ENCODE peak calls at places on chromosomes 3 and 15, in four cellular contexts. L is mammary epithelial cell, Q is PC-3, B is HepG2. J is an unnamed sample. For H3K36me3, the result is how much of the 10 kb centered on the place peaks cover.

GRCh38 chr15:62455441-62455921 is 290.4 kb upstream of the C2CD4B start:
- DNase-seq in L (no peak), B (no peak), Q (peak), J (no peak)

GRCh38 chr3:25448750-25449684 is 21.0 kb downstream of the RARB start:
- DNase-seq in Q (no peak), L (peak), B (peak), J (peak)

GRCh38 chr15:76169013-76169412 is 109.2 kb downstream of the TMEM266 start:
- DNase-seq in L (peak), Q (no peak), B (no peak), J (peak)

GRCh38 chr3:138125548-138126221 is 6.5 kb downstream of the A4GNT start:
- DNase-seq in L (peak), Q (no peak), B (no peak), J (no peak)

GRCh38 chr15:70863450-70864218 is 9.7 kb upstream of the LARP6 start:
- DNase-seq in Q (peak), B (peak), L (peak), J (no peak)

GRCh38 chr3:49415931-49416601 is 3.8 kb downstream of the TCTA start:
- DNase-seq in Q (no peak), B (no peak), L (no peak), J (no peak)

GRCh38 chr3:13072239-13073041 is 789 bp downstream of the IQSEC1 start:
- DNase-seq in B (no peak), Q (no peak), L (peak), J (peak)

GRCh38 chr3:38536686-38537085 is 40.5 kb downstream of the EXOG start:
- DNase-seq in L (no peak), B (no peak), Q (no peak), J (no peak)

GRCh38 chr15:88894819-88895767 is at the start of gene HAPLN3:
- DNase-seq in L (peak), B (no peak), Q (no peak), J (peak)

GRCh38 chr3:30245805-30246622 is 360.4 kb upstream of the TGFBR2 start:
- DNase-seq in B (no peak), L (no peak), Q (no peak), J (no peak)

GRCh38 chr3:45425237-45425933 is 37.0 kb downstream of the LARS2 start:
- DNase-seq in B (no peak), Q (no peak), L (no peak), J (no peak)

GRCh38 chr3:122793568-122794416 is at the start of gene HSPBAP1:
- DNase-seq in B (peak), Q (peak), L (peak), J (peak)

GRCh38 chr3:195236076-195236798 is 34.7 kb downstream of the XXYLT1 start:
- DNase-seq in Q (no peak), L (no peak), B (no peak), J (peak)

GRCh38 chr3:13655074-13655913 is 106.4 kb downstream of the FBLN2 start:
- DNase-seq in Q (peak), L (no peak), B (no peak), J (peak)

GRCh38 chr15:50854594-50855490 is 53.6 kb upstream of the AP4E1 start:
- DNase-seq in Q (no peak), B (peak), L (peak), J (no peak)

GRCh38 chr15:92636401-92636949 is 19.1 kb downstream of the FAM174B start:
- DNase-seq in L (no peak), Q (no peak), B (no peak), J (no peak)

GRCh38 chr15:74443100-74443909 is 9.5 kb upstream of the SEMA7A start:
- DNase-seq in B (peak), L (no peak), Q (no peak), J (no peak)

GRCh38 chr3:5389057-5389456 is 201.6 kb downstream of the EDEM1 start:
- DNase-seq in Q (peak), B (peak), L (peak), J (no peak)

GRCh38 chr3:37736632-37737031 is 125.0 kb upstream of the CTDSPL start:
- DNase-seq in Q (no peak), L (no peak), B (no peak), J (no peak)

GRCh38 chr3:188233320-188233719 is 79.4 kb downstream of the LPP start:
- DNase-seq in Q (peak), L (peak), B (no peak), J (no peak)

GRCh38 chr3:39052613-39053012 is 797 bp downstream of the WDR48 start:
- DNase-seq in L (no peak), Q (peak), B (no peak), J (no peak)

GRCh38 chr15:93173369-93173768 is 84.4 kb upstream of the RGMA start:
- DNase-seq in B (no peak), Q (peak), L (peak), J (peak)

DNA sequence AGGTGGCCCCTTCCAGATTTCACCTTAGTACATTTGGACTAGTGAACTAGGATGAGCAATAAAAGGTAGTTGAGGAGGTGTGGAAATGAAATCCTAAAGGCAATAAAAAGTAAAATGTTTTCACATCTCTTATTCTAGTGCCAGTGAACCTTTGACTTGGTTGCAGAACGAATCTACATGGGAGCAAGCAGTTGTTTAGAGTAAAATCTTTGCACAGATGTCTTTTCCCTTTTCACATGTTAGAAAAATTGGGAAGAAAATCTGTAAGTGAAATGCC is 63.9 kb downstream of the AKAP13 start:
- DNase-seq in Q (peak), L (no peak), B (no peak), J (no peak)
- H3K27ac ChIP-seq in Q (peak), L (peak), B (peak), J (peak)

GRCh38 chr15:64024172-64025050 is 21.9 kb downstream of the DAPK2 start:
- DNase-seq in L (no peak), Q (no peak), B (no peak), J (peak)
- H3K36me3 ChIP-seq in L (under half), Q (under half), B (under half), J (under half)

DNA sequence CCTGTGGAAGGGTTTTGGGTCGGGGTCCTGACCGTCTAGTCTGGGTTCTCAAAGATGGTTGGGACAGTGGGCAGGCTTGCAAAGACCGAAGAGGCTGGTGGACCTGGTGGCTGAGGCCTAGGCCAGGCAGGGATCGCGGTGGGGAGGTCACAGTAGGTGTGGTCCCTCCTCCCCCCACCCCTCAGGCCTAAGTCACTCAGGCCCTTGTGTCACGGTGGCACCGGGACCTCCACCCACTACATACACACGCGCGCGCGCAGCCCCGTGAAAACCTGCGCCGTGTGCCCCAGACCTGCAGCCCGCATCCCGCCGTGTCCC is 24.2 kb downstream of the SEC61A1 start:
- DNase-seq in Q (no peak), L (no peak), B (no peak), J (no peak)
- H3K9ac ChIP-seq in Q (no peak), L (no peak), B (no peak), J (no peak)

GRCh38 chr3:32432045-32432710 is 40.5 kb downstream of the CMTM7 start:
- DNase-seq in B (no peak), Q (no peak), L (no peak), J (no peak)
- H3K27ac ChIP-seq in B (no peak), Q (no peak), L (no peak), J (no peak)

J was measured in endodermal cell.